ENCODE peak calls at places on chromosome 20, in nine cellular contexts. E is stimulated activated CD8-positive, alpha-beta memory T cell treated with anti-CD3 and anti-CD28 coated beads, Interleukin-15, amount 100 ng/mL, for 4 hours; K is tibial artery; I is T-helper 2 cell; C is HCT116; D is skeletal muscle cell; Q is activated T-cell treated with anti-CD3 and anti-CD28 coated beads, Interleukin-2, amount 50 U/mL, for 72 hours; B is AG08396; Z is NCI-H510A treated with DMSO at 0.1 percent for 48 hours. V is an unnamed sample.

GRCh38 chr20:17854307-17854903 is 114.2 kb downstream of the SNX5 start:
- DNase-seq in E (no peak), K (no peak), I (no peak), C (peak; percentile 41), D (no peak), Q (no peak), B (peak; percentile 69), Z (peak; percentile 73), V (no peak)

GRCh38 chr20:62925420-62926228 is 681 bp downstream of the DIDO1 start:
- DNase-seq in E (no peak), K (no peak), I (peak; percentile 43), C (no peak), D (no peak), Q (peak; percentile 61), B (peak; percentile 43), Z (peak; percentile 32), V (peak; percentile 32)

GRCh38 chr20:10217517-10218410 is 866 bp upstream of the SNAP25 start:
- DNase-seq in E (no peak), K (peak; percentile 83), I (no peak), C (no peak), D (peak; percentile 91), Q (peak; percentile 71), B (peak; percentile 86), Z (peak; percentile 89), V (no peak)

GRCh38 chr20:12093062-12093796 is 175.5 kb downstream of the BTBD3 start:
- DNase-seq in E (no peak), K (no peak), I (no peak), C (no peak), D (no peak), Q (no peak), B (no peak), Z (no peak), V (no peak)

GRCh38 chr20:34522969-34523871 is 7.0 kb downstream of the DYNLRB1 start:
- DNase-seq in E (no peak), K (peak; percentile 64), I (peak; percentile 32), C (peak; percentile 42), D (peak; percentile 38), Q (peak; percentile 62), B (peak; percentile 27), Z (peak; percentile 48), V (no peak)

GRCh38 chr20:37270586-37271420 is 9.2 kb upstream of the GHRH start:
- DNase-seq in E (no peak), K (no peak), I (no peak), C (no peak), D (peak; percentile 56), Q (no peak), B (no peak), Z (no peak), V (no peak)

GRCh38 chr20:5550738-5551529 is 199.3 kb upstream of the SHLD1 start:
- DNase-seq in E (no peak), K (no peak), I (no peak), C (no peak), D (no peak), Q (no peak), B (no peak), Z (no peak), V (no peak)

GRCh38 chr20:52806918-52807317 is 165.2 kb upstream of the TSHZ2 start:
- DNase-seq in E (no peak), K (no peak), I (no peak), C (no peak), D (no peak), Q (no peak), B (no peak), Z (no peak), V (no peak)

GRCh38 chr20:13839421-13840092 is 54.7 kb downstream of the NDUFAF5 start:
- DNase-seq in E (no peak), K (no peak), I (no peak), C (no peak), D (no peak), Q (no peak), B (peak; percentile 30), Z (no peak), V (no peak)

GRCh38 chr20:44247131-44247571 is at the start of gene GDAP1L1:
- DNase-seq in E (no peak), K (no peak), I (no peak), C (no peak), D (no peak), Q (no peak), B (no peak), Z (no peak), V (no peak)

GRCh38 chr20:60512436-60512835 is 554.2 kb downstream of the CDH26 start:
- DNase-seq in E (no peak), K (no peak), I (no peak), C (no peak), D (peak; percentile 22), Q (no peak), B (peak; percentile 16), Z (no peak), V (no peak)

GRCh38 chr20:13638162-13638495 is 603 bp downstream of the TASP1 start:
- DNase-seq in E (no peak), K (no peak), I (no peak), C (no peak), D (no peak), Q (no peak), B (peak; percentile 12), Z (peak; percentile 79), V (no peak)

GRCh38 chr20:23050847-23051627 is 1.6 kb upstream of the THBD start:
- DNase-seq in E (no peak), K (peak; percentile 93), I (no peak), C (peak; percentile 42), D (peak; percentile 58), Q (peak; percentile 47), B (peak; percentile 74), Z (peak; percentile 27), V (no peak)

GRCh38 chr20:46939031-46939430 is 44.4 kb downstream of the EYA2 start:
- DNase-seq in E (no peak), K (no peak), I (no peak), C (peak; percentile 55), D (no peak), Q (no peak), B (peak; percentile 36), Z (no peak), V (no peak)

GRCh38 chr20:63696628-63697356 is at the start of gene TNFRSF6B:
- DNase-seq in E (no peak), K (peak; percentile 67), I (no peak), C (no peak), D (no peak), Q (no peak), B (peak; percentile 23), Z (no peak), V (no peak)

GRCh38 chr20:41230136-41230535 is 87.4 kb downstream of the ZHX3 start:
- DNase-seq in E (no peak), K (no peak), I (no peak), C (no peak), D (no peak), Q (no peak), B (no peak), Z (no peak), V (no peak)

GRCh38 chr20:8227293-8227692 is 95.2 kb downstream of the PLCB1 start:
- DNase-seq in E (no peak), K (no peak), I (no peak), C (no peak), D (no peak), Q (no peak), B (no peak), Z (no peak), V (no peak)

GRCh38 chr20:63919130-63919529 is 24.2 kb downstream of the DNAJC5 start:
- DNase-seq in E (no peak), K (no peak), I (no peak), C (no peak), D (no peak), Q (no peak), B (no peak), Z (no peak), V (no peak)

GRCh38 chr20:25062841-25063240 is 4.9 kb upstream of the ACSS1 start:
- DNase-seq in E (no peak), K (no peak), I (no peak), C (no peak), D (no peak), Q (no peak), B (no peak), Z (no peak), V (no peak)

GRCh38 chr20:21002486-21002885 is 103.7 kb downstream of the LINC00237 start:
- DNase-seq in E (no peak), K (no peak), I (no peak), C (no peak), D (no peak), Q (no peak), B (no peak), Z (no peak), V (no peak)

GRCh38 chr20:54848984-54849538 is 373.7 kb downstream of the DOK5 start:
- DNase-seq in E (no peak), K (no peak), I (no peak), C (no peak), D (no peak), Q (no peak), B (no peak), Z (no peak), V (no peak)

GRCh38 chr20:51385941-51386530 is 156.5 kb downstream of the NFATC2 start:
- DNase-seq in E (no peak), K (peak; percentile 32), I (no peak), C (peak; percentile 24), D (no peak), Q (peak; percentile 24), B (peak; percentile 53), Z (no peak), V (peak; percentile 18)

GRCh38 chr20:22949710-22950109 is 85.4 kb upstream of the SSTR4 start:
- DNase-seq in E (no peak), K (no peak), I (no peak), C (no peak), D (no peak), Q (no peak), B (no peak), Z (no peak), V (no peak)

GRCh38 chr20:50418890-50419642 is 91.1 kb upstream of the PTPN1 start:
- DNase-seq in E (no peak), K (no peak), I (no peak), C (no peak), D (no peak), Q (no peak), B (no peak), Z (no peak), V (no peak)

GRCh38 chr20:47557218-47557617 is 55.5 kb downstream of the NCOA3 start:
- DNase-seq in E (no peak), K (no peak), I (no peak), C (no peak), D (no peak), Q (no peak), B (no peak), Z (no peak), V (no peak)

GRCh38 chr20:50844430-50845100 is 49.7 kb downstream of the BCAS4 start:
- DNase-seq in E (peak; percentile 14), K (no peak), I (no peak), C (peak; percentile 67), D (peak; percentile 67), Q (peak; percentile 81), B (no peak), Z (no peak), V (no peak)

GRCh38 chr20:51059862-51060261 is 37.0 kb upstream of the KCNG1 start:
- DNase-seq in E (no peak), K (no peak), I (no peak), C (no peak), D (peak; percentile 56), Q (no peak), B (no peak), Z (no peak), V (no peak)

GRCh38 chr20:41738584-41739193 is 120.5 kb upstream of the CHD6 start:
- DNase-seq in E (no peak), K (no peak), I (no peak), C (peak; percentile 32), D (no peak), Q (peak; percentile 42), B (peak; percentile 57), Z (peak; percentile 54), V (peak; percentile 4)

GRCh38 chr20:35699914-35700624 is 864 bp downstream of the ROMO1 start:
- DNase-seq in E (no peak), K (no peak), I (no peak), C (no peak), D (no peak), Q (no peak), B (no peak), Z (no peak), V (no peak)

GRCh38 chr20:24131281-24131680 is 142.7 kb upstream of the GGTLC1 start:
- DNase-seq in E (no peak), K (no peak), I (no peak), C (no peak), D (no peak), Q (no peak), B (no peak), Z (no peak), V (no peak)

GRCh38 chr20:35564905-35565304 is 23.0 kb downstream of the ERGIC3 start:
- DNase-seq in E (no peak), K (no peak), I (no peak), C (no peak), D (no peak), Q (no peak), B (no peak), Z (no peak), V (no peak)

V was measured in T follicular helper cell.